ENCODE peak calls at places on chromosomes 11 and 22, in nine cellular contexts. Q, U, O, P, Z, X, Y, F and H are unnamed samples.

GRCh38 chr22:46791201-46791731 is 28.8 kb downstream of the TBC1D22A start:
- DNase-seq in U (no peak), O (no peak), Z (peak; percentile 72), F (no peak), Q (peak; percentile 43), X (peak; percentile 89), P (no peak), Y (no peak), H (no peak)

GRCh38 chr22:29773233-29773632 is 6.1 kb downstream of the UQCR10 start:
- DNase-seq in O (no peak), F (peak; percentile 31), Y (no peak), Z (peak; percentile 50), P (peak; percentile 79), U (no peak), X (no peak), Q (no peak), H (peak; percentile 58)

GRCh38 chr22:30861688-30862552 is 106.7 kb downstream of the MORC2 start:
- DNase-seq in Q (peak; percentile 9), Y (no peak), P (no peak), X (peak; percentile 39), Z (no peak), F (no peak), O (peak; percentile 3), U (no peak), H (no peak)

GRCh38 chr11:10540546-10540914 is 457 bp downstream of the RNF141 start:
- DNase-seq in Z (peak; percentile 35), Y (peak; percentile 8), Q (peak; percentile 62), P (peak; percentile 46), O (peak; percentile 65), X (no peak), F (no peak), U (no peak), H (no peak)

GRCh38 chr11:129291556-129291955 is 84.1 kb upstream of the BARX2 start:
- DNase-seq in O (no peak), Q (no peak), U (no peak), X (no peak), F (no peak), Z (no peak), P (no peak), Y (no peak), H (no peak)

GRCh38 chr11:115241899-115242298 is 262.3 kb downstream of the CADM1 start:
- DNase-seq in X (no peak), O (no peak), U (no peak), F (no peak), Z (no peak), P (no peak), Q (no peak), Y (no peak), H (no peak)

GRCh38 chr11:17813391-17814059 is 78.9 kb downstream of the KCNC1 start:
- DNase-seq in U (no peak), O (no peak), Q (no peak), Z (no peak), Y (no peak), F (no peak), X (no peak), P (peak; percentile 40), H (peak; percentile 45)

GRCh38 chr11:2481253-2481652 is 36.4 kb downstream of the KCNQ1 start:
- DNase-seq in O (no peak), Z (no peak), X (no peak), Y (no peak), Q (no peak), U (no peak), F (no peak), P (no peak), H (no peak)

GRCh38 chr22:39600491-39601179 is 30.1 kb downstream of the CACNA1I start:
- DNase-seq in Y (no peak), O (no peak), P (no peak), Z (no peak), X (no peak), Q (no peak), U (no peak), F (no peak), H (no peak)

GRCh38 chr11:25953015-25953414 is 378.9 kb upstream of the ANO3 start:
- DNase-seq in Q (no peak), Z (no peak), X (no peak), P (no peak), F (no peak), Y (no peak), O (no peak), U (no peak), H (no peak)

GRCh38 chr11:123251656-123252344 is 56.8 kb upstream of the CLMP start:
- DNase-seq in U (no peak), Z (no peak), O (peak; percentile 20), P (no peak), X (no peak), Y (no peak), Q (no peak), F (no peak), H (no peak)

GRCh38 chr22:30884211-30885000 is 84.2 kb downstream of the MORC2 start:
- DNase-seq in O (no peak), P (no peak), Q (no peak), X (peak; percentile 57), U (no peak), Y (no peak), F (no peak), Z (no peak), H (no peak)

GRCh38 chr11:93248602-93249001 is 50.8 kb upstream of the SLC36A4 start:
- DNase-seq in X (no peak), O (no peak), F (no peak), Z (no peak), Q (no peak), U (no peak), Y (no peak), P (no peak), H (no peak)

GRCh38 chr11:134449713-134450112 is 37.7 kb upstream of the B3GAT1 start:
- DNase-seq in O (no peak), P (no peak), U (no peak), F (no peak), Y (no peak), X (no peak), Q (no peak), Z (no peak), H (no peak)

DNA sequence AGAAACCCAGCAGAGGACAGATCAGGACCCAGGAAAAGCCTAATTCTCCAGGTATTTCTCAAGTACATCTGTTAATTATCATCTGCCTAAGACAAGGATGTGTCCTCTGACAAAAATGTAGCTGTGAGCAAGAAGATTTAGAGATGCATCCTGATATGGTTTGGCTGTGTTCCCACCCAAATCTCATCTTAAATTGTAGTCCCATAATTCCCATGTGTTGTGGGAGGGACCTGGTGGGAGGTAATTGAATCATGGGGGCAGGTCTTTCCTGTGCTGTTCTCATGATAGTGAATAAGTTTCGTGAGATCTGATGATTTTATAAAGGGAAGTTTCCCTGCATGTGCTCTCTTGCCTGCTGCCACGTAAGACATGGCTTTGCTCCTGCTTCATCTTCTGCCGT is 381.8 kb downstream of the BUD13 start:
- DNase-seq in Z (no peak), Y (no peak), Q (no peak), U (no peak), P (no peak), F (no peak), O (no peak), X (no peak), H (no peak)
- H3K4me3 ChIP-seq in Z (no peak overlapping the region), Y (no peak overlapping the region), Q (no peak overlapping the region), U (no peak overlapping the region), P (no peak overlapping the region), F (no peak overlapping the region), O (no peak overlapping the region), X (no peak overlapping the region), H (no peak overlapping the region)

DNA sequence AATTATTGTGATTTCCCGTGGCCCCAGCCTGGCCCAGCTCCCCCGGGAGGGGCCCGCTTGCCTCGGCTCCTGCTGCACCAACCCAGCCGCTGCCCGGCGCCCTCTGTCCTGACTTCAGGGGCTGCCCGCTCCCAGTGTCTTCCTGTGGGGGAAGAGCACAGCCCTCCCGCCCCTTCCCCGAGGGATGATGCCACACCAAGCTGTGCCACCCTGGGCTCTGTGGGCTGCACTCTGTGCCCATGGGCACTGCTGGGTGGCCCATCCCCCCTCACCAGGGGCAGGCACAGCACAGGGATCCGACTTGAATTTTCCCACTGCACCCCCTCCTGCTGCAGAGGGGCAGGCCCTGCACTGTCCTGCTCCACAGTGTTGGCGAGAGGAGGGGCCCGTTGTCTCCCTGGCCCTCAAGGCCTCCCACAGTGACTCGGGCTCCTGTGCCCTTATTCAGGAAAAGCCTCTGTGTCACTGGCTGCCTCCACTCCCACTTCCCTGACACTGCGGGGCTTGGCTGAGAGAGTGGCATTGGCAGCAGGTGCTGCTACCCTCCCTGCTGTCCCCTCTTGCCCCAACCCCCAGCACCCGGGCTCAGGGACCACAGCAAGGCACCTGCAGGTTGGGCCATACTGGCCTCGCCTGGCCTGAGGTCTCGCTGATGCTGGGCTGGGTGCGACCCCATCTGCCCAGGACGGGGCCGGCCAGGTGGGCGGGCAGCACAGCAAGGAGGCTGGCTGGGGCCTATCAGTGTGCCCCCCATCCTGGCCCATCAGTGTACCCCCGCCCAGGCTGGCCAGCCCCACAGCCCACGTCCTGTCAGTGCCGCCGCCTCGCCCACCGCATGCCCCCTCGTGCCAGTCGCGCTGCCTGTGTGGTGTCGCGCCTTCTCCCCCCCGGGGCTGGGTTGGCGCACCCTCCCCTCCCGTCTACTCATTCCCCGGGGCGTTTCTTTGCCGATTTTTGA is 3.3 kb upstream of the ANKRD13D start:
- DNase-seq in F (no peak), Y (no peak), Z (no peak), Q (no peak), O (no peak), U (no peak), X (peak; percentile 89), P (no peak), H (no peak)
- H3K4me3 ChIP-seq in F (no peak overlapping the region), Y (no peak overlapping the region), Z (no peak overlapping the region), Q (no peak overlapping the region), O (no peak overlapping the region), U (no peak overlapping the region), X (peak overlapping the region; percentile 40), P (no peak overlapping the region), H (no peak overlapping the region)

DNA sequence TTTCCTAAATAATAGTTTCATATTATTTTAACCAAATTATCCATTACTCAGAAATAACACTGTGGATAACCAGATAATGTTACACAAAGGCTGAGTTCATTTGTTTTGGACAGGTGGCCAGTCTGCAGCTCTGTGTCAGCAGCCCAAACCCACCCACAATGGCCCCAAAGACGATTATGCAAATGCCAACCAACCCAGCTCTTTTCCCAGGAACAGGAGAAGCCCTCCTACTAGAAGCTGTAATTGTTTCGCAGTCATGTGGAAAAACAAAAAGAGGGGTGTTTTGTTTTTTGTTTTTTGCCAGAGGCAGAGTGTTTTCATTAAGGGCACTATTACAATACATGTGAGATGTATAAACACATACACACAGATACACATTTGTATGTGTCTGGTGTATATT is 102.1 kb downstream of the FCHSD2 start:
- DNase-seq in Q (no peak), P (no peak), F (no peak), U (no peak), O (no peak), Y (no peak), X (no peak), Z (no peak), H (no peak)
- H3K4me3 ChIP-seq in Q (no peak overlapping the region), P (no peak overlapping the region), F (no peak overlapping the region), U (no peak overlapping the region), O (no peak overlapping the region), Y (no peak overlapping the region), X (no peak overlapping the region), Z (no peak overlapping the region), H (no peak overlapping the region)

GRCh38 chr11:42901084-42901483 is 410.7 kb upstream of the API5 start:
- DNase-seq in O (no peak), Y (no peak), F (no peak), U (no peak), Q (no peak), P (no peak), X (no peak), Z (no peak), H (no peak)

DNA sequence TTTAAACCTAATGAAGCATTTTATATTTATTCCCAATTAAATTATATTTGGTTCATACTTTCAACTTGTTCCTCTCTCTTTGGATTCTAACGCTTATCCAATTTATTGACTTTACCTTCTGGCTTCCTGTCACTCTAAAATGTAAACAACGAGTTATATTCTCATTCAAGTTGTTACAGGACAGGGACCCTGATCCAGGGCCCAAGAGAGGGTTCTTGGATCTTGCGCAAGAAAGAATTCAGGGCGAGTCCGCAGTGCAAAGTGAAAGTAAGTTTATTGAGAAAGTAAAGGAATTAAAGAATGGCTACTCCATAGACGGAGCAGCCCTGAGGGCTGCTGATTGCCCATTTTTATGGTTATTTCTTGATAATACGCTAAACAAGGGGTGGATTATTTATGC is 405.6 kb upstream of the API5 start:
- DNase-seq in O (no peak), P (no peak), X (no peak), F (no peak), U (no peak), Y (no peak), Z (no peak), Q (no peak), H (no peak)
- H3K4me3 ChIP-seq in O (no peak overlapping the region), P (no peak overlapping the region), X (no peak overlapping the region), F (peak overlapping the region; percentile 29), U (peak overlapping the region; percentile 46), Y (no peak overlapping the region), Z (no peak overlapping the region), Q (no peak overlapping the region), H (peak overlapping the region; percentile 50)